ENCODE peak calls at places on chromosomes 5 and 9, in ten cellular contexts. U is activated CD8-positive, alpha-beta T cell treated with anti-CD3 and anti-CD28 coated beads for 36 hours; H is HS-5; G is neural crest cell; W is SHP77 treated with DMSO at 0.1 percent for 48 hours; F is OCI-M1; A is fibroblast of pulmonary artery; Z is M059J; T is OCI-LY7; E is GM06990. R is an unnamed sample.

GRCh38 chr5:178468196-178468685 is 122.0 kb downstream of the COL23A1 start:
- DNase-seq in G (no peak), E (no peak), F (no peak), H (no peak), A (no peak), T (no peak), W (no peak), U (no peak), Z (no peak), R (no peak)

GRCh38 chr5:131225282-131225974 is 38.4 kb upstream of the CDC42SE2 start:
- DNase-seq in F (no peak), H (no peak), Z (no peak), G (no peak), E (no peak), A (no peak), W (no peak), T (no peak), U (no peak), R (no peak)

GRCh38 chr5:115962565-115963402 is 509 bp downstream of the LVRN start:
- DNase-seq in H (no peak), T (no peak), Z (no peak), U (peak), A (peak), W (no peak), E (no peak), F (no peak), G (no peak), R (peak)

GRCh38 chr9:84668204-84669007 is 1.1 kb upstream of the NTRK2 start:
- DNase-seq in Z (peak), U (peak), G (peak), H (peak), E (peak), A (peak), T (no peak), W (no peak), F (no peak), R (peak)

GRCh38 chr5:7795311-7795710 is 55.6 kb downstream of the CFAP90 start:
- DNase-seq in A (no peak), F (no peak), U (no peak), W (no peak), H (no peak), G (no peak), E (no peak), T (no peak), Z (no peak), R (no peak)

GRCh38 chr5:173825215-173825865 is 62.8 kb upstream of the CPEB4 start:
- DNase-seq in W (no peak), T (no peak), Z (peak), U (no peak), H (no peak), E (no peak), A (peak), F (no peak), G (no peak), R (no peak)

GRCh38 chr9:72305102-72305546 is 59.9 kb downstream of the ZFAND5 start:
- DNase-seq in F (peak), U (no peak), G (no peak), A (peak), E (peak), H (peak), W (no peak), Z (peak), T (no peak), R (peak)

GRCh38 chr9:34157898-34158297 is 20.9 kb upstream of the UBAP1 start:
- DNase-seq in E (no peak), H (no peak), W (no peak), T (no peak), F (no peak), Z (no peak), A (no peak), G (no peak), U (no peak), R (no peak)

GRCh38 chr5:136034492-136034891 is 5.7 kb downstream of the TGFBI start:
- DNase-seq in U (no peak), Z (no peak), T (peak), F (no peak), E (no peak), A (no peak), W (no peak), H (no peak), G (no peak), R (no peak)

GRCh38 chr9:90107864-90108263 is 503.1 kb downstream of the GADD45G start:
- DNase-seq in H (no peak), A (no peak), E (no peak), W (no peak), F (no peak), U (no peak), T (no peak), Z (peak), G (no peak), R (no peak)